ENCODE peak calls at places on chromosomes 13 and 19, in seven cellular contexts. F, X, Z, J, U, S and C are unnamed samples.

GRCh38 chr13:72160977-72161376 is 294.0 kb upstream of the DACH1 start:
- DNase-seq in F (no peak), Z (no peak), J (no peak), U (no peak), X (no peak), S (no peak), C (no peak)

GRCh38 chr13:40290758-40291157 is 375.7 kb downstream of the FOXO1 start:
- DNase-seq in U (no peak), Z (no peak), X (no peak), J (no peak), F (no peak), S (no peak), C (no peak)

GRCh38 chr13:39586142-39586541 is 16.9 kb downstream of the LHFPL6 start:
- DNase-seq in S (no peak), J (no peak), X (no peak), Z (no peak), U (no peak), F (no peak), C (no peak)

GRCh38 chr13:33717775-33718174 is 100.2 kb upstream of the RFC3 start:
- DNase-seq in J (no peak), X (no peak), Z (no peak), F (no peak), S (no peak), U (no peak), C (no peak)

GRCh38 chr13:31261241-31261640 is 61.5 kb downstream of the B3GLCT start:
- DNase-seq in U (no peak), S (no peak), F (no peak), J (no peak), Z (no peak), X (no peak), C (no peak)

GRCh38 chr13:110346661-110347067 is 39.6 kb downstream of the COL4A2 start:
- DNase-seq in J (no peak), U (no peak), X (no peak), F (no peak), Z (no peak), S (no peak), C (no peak)

GRCh38 chr13:42110410-42111155 is 62.1 kb downstream of the DGKH start:
- DNase-seq in Z (peak), F (no peak), X (no peak), S (no peak), J (peak), U (peak), C (no peak)

GRCh38 chr13:42926555-42926954 is 65.5 kb downstream of the EPSTI1 start:
- DNase-seq in X (no peak), S (no peak), Z (peak), J (no peak), U (no peak), F (no peak), C (no peak)

GRCh38 chr19:3642987-3643386 is 16.4 kb upstream of the CACTIN start:
- DNase-seq in S (no peak), Z (no peak), X (no peak), J (no peak), F (no peak), U (no peak), C (no peak)

GRCh38 chr13:112842931-112843391 is 126.1 kb upstream of the MCF2L start:
- DNase-seq in S (no peak), J (no peak), F (no peak), U (no peak), X (no peak), Z (no peak), C (no peak)

GRCh38 chr13:96822900-96823299 is 171.4 kb downstream of the OXGR1 start:
- DNase-seq in Z (peak), X (no peak), U (no peak), S (no peak), J (peak), F (no peak), C (no peak)

GRCh38 chr13:20209937-20210336 is 17.2 kb upstream of the GJB2 start:
- DNase-seq in J (no peak), U (no peak), X (no peak), F (no peak), S (no peak), Z (no peak), C (no peak)

GRCh38 chr13:113955691-113956090 is 18.2 kb downstream of the C13orf46 start:
- DNase-seq in Z (no peak), S (peak), F (no peak), U (no peak), X (no peak), J (no peak), C (no peak)

GRCh38 chr19:36032251-36033104 is at the start of gene CLIP3:
- DNase-seq in F (no peak), U (peak), X (no peak), Z (peak), J (peak), S (peak), C (no peak)

GRCh38 chr13:108961542-108962125 is 332.2 kb downstream of the MYO16 start:
- DNase-seq in X (no peak), U (no peak), Z (peak), S (no peak), F (no peak), J (peak), C (no peak)

GRCh38 chr19:10290876-10291553 is 1.3 kb downstream of the ICAM5 start:
- DNase-seq in Z (peak), S (peak), U (no peak), J (no peak), X (peak), F (no peak), C (peak)

GRCh38 chr13:94236876-94237275 is 242.6 kb downstream of the DCT start:
- DNase-seq in F (no peak), U (no peak), X (no peak), S (no peak), J (no peak), Z (no peak), C (no peak)

GRCh38 chr19:39166571-39167391 is 30.0 kb upstream of the NCCRP1 start:
- DNase-seq in U (peak), Z (peak), F (no peak), J (no peak), S (peak), X (peak), C (no peak)
- H3K27ac ChIP-seq in U (peak), Z (peak), F (peak), J (no peak), S (no peak), X (no peak), C (no peak)

GRCh38 chr19:6765738-6766356 is 1.4 kb downstream of the SH2D3A start:
- DNase-seq in X (no peak), J (no peak), S (no peak), U (no peak), F (no peak), Z (peak), C (no peak)
- H3K27ac ChIP-seq in X (no peak), J (no peak), S (no peak), U (no peak), F (peak), Z (peak), C (peak)

GRCh38 chr13:23469901-23470525 is 36.5 kb upstream of the SACS start:
- DNase-seq in Z (peak), X (no peak), S (no peak), U (no peak), F (no peak), J (peak), C (no peak)
- H3K27ac ChIP-seq in Z (peak), X (no peak), S (no peak), U (no peak), F (no peak), J (peak), C (no peak)

DNA sequence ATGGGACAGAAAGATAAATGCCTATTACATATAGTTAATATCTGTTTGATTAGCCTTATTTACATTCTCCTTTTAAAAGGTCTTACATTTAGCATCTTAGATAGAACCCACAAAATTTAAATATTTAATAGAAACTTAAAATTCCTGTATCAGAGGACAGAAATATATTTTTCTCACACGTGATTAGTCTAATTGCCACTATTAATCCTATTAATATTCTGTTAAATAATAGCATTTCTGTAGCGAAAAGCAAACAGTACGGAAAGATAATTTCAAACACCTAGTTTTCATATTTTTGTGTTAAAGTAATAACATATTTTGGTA is 380 bp upstream of the ZNF30 start:
- DNase-seq in Z (no peak), U (no peak), X (no peak), F (no peak), J (no peak), S (no peak), C (no peak)
- H3K27ac ChIP-seq in Z (peak), U (peak), X (no peak), F (peak), J (no peak), S (no peak), C (no peak)

GRCh38 chr19:44687898-44688297 is 11.1 kb upstream of the CEACAM16 start:
- DNase-seq in J (no peak), U (no peak), F (no peak), S (no peak), Z (no peak), X (no peak), C (no peak)

GRCh38 chr19:44694184-44694579 is 4.8 kb upstream of the CEACAM16 start:
- DNase-seq in U (no peak), Z (no peak), F (no peak), J (no peak), S (peak), X (no peak), C (no peak)

GRCh38 chr19:44689290-44690130 is 9.4 kb upstream of the CEACAM16 start:
- DNase-seq in S (peak), Z (peak), X (peak), F (peak), J (peak), U (peak), C (peak)

GRCh38 chr19:44690131-44690440 is 8.9 kb upstream of the CEACAM16 start:
- DNase-seq in Z (no peak), S (no peak), X (no peak), F (no peak), U (no peak), J (no peak), C (no peak)

DNA sequence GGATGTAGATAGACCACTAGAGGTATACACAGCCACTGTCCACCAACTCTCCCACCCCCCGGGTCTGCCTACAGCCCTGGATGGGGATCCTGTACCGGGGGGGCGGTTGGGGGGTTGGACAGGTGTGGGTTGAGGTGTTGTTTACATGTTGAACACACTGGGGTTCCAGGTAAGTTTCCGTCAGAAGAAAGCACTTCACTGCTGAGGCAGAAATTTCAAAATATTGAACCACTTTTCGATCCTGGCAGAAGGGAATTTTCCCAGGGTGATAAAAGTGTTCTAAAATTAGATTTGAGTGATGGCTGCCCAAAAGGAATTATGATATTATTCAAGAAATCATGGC is 6.6 kb upstream of the CEACAM16 start:
- DNase-seq in J (no peak), U (no peak), Z (no peak), S (no peak), X (no peak), F (no peak), C (no peak)
- H3K27ac ChIP-seq in J (no peak), U (no peak), Z (peak), S (peak), X (peak), F (peak), C (peak)

DNA sequence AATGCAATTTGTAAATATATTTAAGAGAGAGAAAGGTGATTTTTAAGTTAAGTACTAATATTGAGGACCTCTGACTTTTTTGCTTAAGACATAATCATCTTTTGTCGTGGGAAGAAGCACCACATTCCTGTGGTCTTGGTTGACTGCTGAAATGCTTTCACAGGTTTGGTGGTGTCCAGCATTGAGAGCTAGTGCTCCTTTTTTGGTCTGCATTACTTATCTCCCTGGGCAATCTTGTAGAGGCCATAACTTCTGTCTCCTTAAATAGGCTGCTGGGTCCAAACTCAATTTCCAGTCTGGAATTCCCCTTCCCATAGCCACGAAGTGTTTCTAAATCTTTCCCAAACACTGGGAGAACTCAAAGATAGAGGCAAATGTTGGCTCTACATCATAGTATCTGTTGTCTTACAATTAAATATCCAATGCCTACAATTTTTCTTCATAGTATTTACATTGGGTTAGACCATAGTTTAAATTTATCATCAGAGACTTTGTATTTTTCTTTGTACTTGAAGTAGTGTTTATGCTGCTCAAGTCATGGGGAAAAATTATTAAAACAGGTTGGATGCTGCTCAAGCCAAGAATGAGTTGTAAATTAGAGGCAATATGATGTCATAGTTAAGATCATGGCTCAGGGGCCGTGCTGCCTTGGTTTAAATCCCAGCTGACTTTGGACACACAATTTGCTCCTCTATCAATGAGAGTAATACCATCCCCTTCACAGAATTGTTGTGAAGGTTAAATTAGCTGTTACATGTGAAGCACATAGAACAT is 105.6 kb downstream of the POSTN start:
- DNase-seq in U (no peak), X (no peak), F (no peak), Z (no peak), S (no peak), J (peak), C (no peak)
- H3K27ac ChIP-seq in U (no peak), X (no peak), F (no peak), Z (no peak), S (no peak), J (no peak), C (no peak)

DNA sequence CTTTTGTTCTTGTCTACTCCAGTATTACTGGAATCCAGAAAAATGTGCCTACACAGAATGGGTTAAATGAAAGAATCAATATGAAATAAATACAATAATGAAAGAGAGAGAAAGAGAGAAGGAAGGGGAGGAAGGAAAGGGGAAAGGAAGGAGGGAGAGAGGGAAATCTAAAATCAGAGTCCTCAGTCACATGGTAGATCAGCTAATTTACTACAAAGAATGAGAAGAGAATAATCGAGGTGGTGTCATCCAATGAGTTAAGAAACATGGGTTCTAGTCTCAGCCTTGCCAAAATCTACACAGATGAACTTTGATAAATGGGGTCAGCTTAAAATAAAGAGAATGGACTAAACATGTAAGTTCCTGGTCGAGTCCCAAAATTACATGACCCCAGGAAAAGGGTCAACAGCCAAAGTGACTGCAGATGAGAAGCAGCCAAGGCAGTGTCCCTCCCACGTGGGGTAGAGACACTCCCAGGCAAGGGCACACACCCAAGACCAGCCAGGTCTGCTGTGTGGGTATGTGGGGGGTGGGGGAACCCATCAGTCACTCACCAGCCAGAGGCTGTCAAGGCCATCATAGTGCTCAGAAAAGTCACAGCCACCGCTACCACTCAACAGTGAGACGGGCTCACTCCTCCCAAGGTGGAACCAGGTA is 103.6 kb downstream of the STK24 start:
- DNase-seq in Z (no peak), X (no peak), J (no peak), S (peak), U (no peak), F (no peak), C (no peak)
- H3K27ac ChIP-seq in Z (peak), X (no peak), J (no peak), S (no peak), U (no peak), F (no peak), C (peak)

GRCh38 chr19:42109896-42110295 is 22.4 kb downstream of the POU2F2 start:
- DNase-seq in J (no peak), X (no peak), Z (no peak), S (no peak), F (no peak), U (no peak), C (no peak)

GRCh38 chr19:42110658-42111057 is 21.6 kb downstream of the POU2F2 start:
- DNase-seq in X (no peak), F (no peak), J (no peak), U (no peak), S (no peak), Z (no peak), C (no peak)

GRCh38 chr19:42111384-42111783 is 20.9 kb downstream of the POU2F2 start:
- DNase-seq in S (no peak), Z (no peak), X (no peak), U (no peak), J (peak), F (no peak), C (no peak)

GRCh38 chr19:42113641-42114348 is 18.5 kb downstream of the POU2F2 start:
- DNase-seq in J (peak), F (no peak), X (no peak), U (no peak), S (no peak), Z (peak), C (no peak)

GRCh38 chr19:42111811-42112210 is 20.4 kb downstream of the POU2F2 start:
- DNase-seq in X (no peak), J (peak), S (no peak), F (no peak), U (no peak), Z (no peak), C (no peak)
- H3K27ac ChIP-seq in X (no peak), J (peak), S (no peak), F (no peak), U (no peak), Z (no peak), C (no peak)

DNA sequence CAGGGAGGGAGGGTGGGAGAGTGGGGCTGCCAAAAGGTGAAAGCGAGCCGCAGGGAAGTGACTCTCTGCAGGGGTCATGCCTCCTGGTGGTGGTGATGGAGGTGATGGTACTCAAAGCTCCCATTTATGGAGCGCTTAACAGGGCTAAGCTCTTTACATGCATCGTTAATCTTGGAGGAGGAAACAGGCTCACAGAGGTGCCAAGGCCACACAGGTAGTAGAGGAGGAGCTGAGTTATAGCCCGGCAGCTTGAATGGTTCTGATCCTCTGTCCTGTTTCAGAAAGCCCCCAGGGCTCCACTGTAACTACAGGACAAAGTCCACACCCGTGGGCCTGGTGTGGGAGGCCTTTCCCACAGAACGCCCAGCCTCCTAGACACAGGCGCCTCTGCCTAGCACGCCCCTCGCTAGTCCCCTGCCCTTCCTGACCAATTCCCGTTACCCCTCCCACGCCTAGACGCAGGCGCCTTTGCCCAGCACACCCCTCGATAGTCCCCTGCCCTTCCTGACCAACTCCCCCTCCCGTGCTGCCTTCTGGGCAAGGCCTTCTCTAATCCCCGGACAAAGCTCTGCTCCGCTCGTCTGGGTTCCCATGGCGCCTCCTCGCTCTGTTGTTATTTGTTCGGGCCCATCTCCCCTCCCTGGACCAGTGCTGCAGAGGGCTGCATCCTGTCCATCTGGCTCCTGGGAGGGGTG is 10.8 kb downstream of the PPP1R37 start:
- DNase-seq in J (no peak), X (no peak), Z (peak), U (peak), F (no peak), S (no peak), C (no peak)
- H3K27ac ChIP-seq in J (no peak), X (no peak), Z (peak), U (peak), F (no peak), S (no peak), C (no peak)